ENCODE peak calls at places on chromosome 13, in five cellular contexts. R is lung, Y is OCI-LY7, I is left ventricle myocardium inferior, N is astrocyte. H is an unnamed sample.

GRCh38 chr13:66860868-66861447 is 369.2 kb downstream of the PCDH9 start:
- DNase-seq in R (no peak), I (no peak), Y (no peak), N (no peak), H (no peak)

GRCh38 chr13:28532226-28533048 is 37.5 kb upstream of the FLT1 start:
- DNase-seq in Y (no peak), R (no peak), N (no peak), I (peak; percentile 53), H (no peak)

GRCh38 chr13:79485451-79485850 is 4.5 kb downstream of the NDFIP2 start:
- DNase-seq in R (no peak), N (no peak), Y (no peak), I (no peak), H (no peak)

GRCh38 chr13:52454459-52454824 is 836 bp upstream of the CKAP2 start:
- DNase-seq in Y (peak; percentile 77), N (no peak), I (no peak), R (no peak), H (no peak)

GRCh38 chr13:113860579-113861432 is 3.1 kb downstream of the GAS6 start:
- DNase-seq in R (no peak), N (no peak), Y (no peak), I (no peak), H (no peak)

GRCh38 chr13:48412881-48413351 is at the start of gene LPAR6:
- DNase-seq in N (peak; percentile 75), Y (no peak), R (no peak), I (no peak), H (peak; percentile 42)

GRCh38 chr13:21879263-21879914 is 208.5 kb downstream of the FGF9 start:
- DNase-seq in N (no peak), I (no peak), Y (no peak), R (peak; percentile 10), H (no peak)

GRCh38 chr13:106418556-106418955 is 116.9 kb downstream of the EFNB2 start:
- DNase-seq in I (no peak), Y (no peak), R (no peak), N (peak; percentile 69), H (peak; percentile 25)

GRCh38 chr13:98198683-98199082 is 21.6 kb upstream of the RNF113B start:
- DNase-seq in R (no peak), N (no peak), Y (no peak), I (no peak), H (no peak)

GRCh38 chr13:90545070-90545840 is 802.2 kb upstream of the MIR17HG start:
- DNase-seq in R (no peak), Y (no peak), I (no peak), N (no peak), H (peak; percentile 1)

GRCh38 chr13:21075303-21076264 is 14.2 kb upstream of the LATS2 start:
- DNase-seq in Y (no peak), I (peak; percentile 53), R (no peak), N (no peak), H (no peak)

GRCh38 chr13:100209857-100210580 is 121.1 kb downstream of the PCCA start:
- DNase-seq in Y (no peak), I (no peak), R (no peak), N (peak; percentile 85), H (no peak)

GRCh38 chr13:51614350-51614786 is 30.1 kb downstream of the WDFY2 start:
- DNase-seq in R (no peak), N (no peak), Y (peak; percentile 76), I (no peak), H (no peak)

GRCh38 chr13:98875146-98875729 is 102.6 kb downstream of the DOCK9 start:
- DNase-seq in I (no peak), Y (no peak), R (no peak), N (no peak), H (no peak)

GRCh38 chr13:99013951-99014350 is 36.1 kb upstream of the DOCK9 start:
- DNase-seq in R (peak; percentile 4), Y (no peak), N (no peak), I (no peak), H (no peak)

GRCh38 chr13:99228737-99229691 is 28.4 kb downstream of the UBAC2 start:
- DNase-seq in R (no peak), N (peak; percentile 94), I (no peak), Y (peak; percentile 95), H (peak; percentile 46)

GRCh38 chr13:94658926-94659649 is 53.3 kb downstream of the SOX21 start:
- DNase-seq in I (no peak), Y (no peak), R (no peak), N (no peak), H (no peak)

GRCh38 chr13:44303681-44304432 is 69.8 kb upstream of the SERP2 start:
- DNase-seq in R (no peak), N (no peak), I (peak; percentile 78), Y (no peak), H (no peak)

GRCh38 chr13:100530645-100531044 is 57.9 kb downstream of the GGACT start:
- DNase-seq in N (no peak), R (no peak), I (no peak), Y (no peak), H (no peak)

GRCh38 chr13:109941951-109942350 is 155.6 kb upstream of the IRS2 start:
- DNase-seq in Y (no peak), I (no peak), R (no peak), N (no peak), H (no peak)

GRCh38 chr13:87128006-87128405 is 543.2 kb upstream of the SLITRK5 start:
- DNase-seq in R (no peak), N (peak; percentile 14), Y (no peak), I (no peak), H (no peak)

GRCh38 chr13:97448503-97449251 is 14.7 kb downstream of the RAP2A start:
- DNase-seq in N (no peak), I (no peak), Y (no peak), R (no peak), H (no peak)

GRCh38 chr13:95676100-95676774 is 702 bp upstream of the DNAJC3 start:
- DNase-seq in R (no peak), I (no peak), Y (peak; percentile 29), N (peak; percentile 47), H (no peak)

DNA sequence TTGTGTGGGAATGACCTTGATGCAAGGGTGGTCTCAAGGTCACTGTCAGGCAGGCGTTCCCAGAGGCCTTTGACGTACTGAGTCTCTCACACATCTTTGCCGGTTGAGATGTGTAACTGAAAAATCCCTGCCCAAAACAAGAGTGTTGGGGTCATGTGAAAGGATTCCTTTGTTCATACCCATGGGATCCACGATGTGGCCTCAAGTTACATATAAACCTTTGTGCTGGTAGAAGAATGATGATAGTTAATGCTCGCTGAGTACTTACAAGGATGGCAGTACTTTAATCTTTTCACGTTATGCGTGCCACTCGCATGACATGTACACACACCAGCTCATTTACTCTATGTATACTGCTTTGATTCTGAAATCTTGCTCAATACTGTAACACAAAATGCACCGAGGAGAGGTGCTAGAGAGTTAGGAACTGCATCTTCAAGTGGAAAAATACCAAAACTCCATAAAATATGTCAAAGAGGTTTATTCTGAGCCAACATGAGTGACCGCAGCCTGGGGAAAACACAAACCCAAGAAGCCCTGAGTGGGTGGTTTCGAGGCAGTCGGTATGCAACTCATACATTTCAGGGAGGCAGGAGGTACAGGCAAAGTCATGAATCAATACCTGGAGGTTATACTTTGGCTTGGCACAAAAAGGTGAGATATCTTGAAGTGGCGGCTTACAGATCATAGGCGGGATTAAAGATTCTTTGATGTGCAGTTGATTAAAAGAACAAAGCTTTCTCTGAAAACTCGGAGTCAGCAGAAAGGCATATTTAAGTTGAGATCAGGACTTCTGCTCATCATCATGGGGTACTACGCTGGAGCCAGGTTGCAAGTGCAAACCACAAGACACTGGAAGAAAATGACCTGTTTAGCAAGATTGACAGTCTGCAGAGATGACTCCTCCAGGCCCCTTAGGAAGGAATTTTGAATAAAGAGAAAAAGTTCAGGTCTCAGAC is 87.3 kb upstream of the ARHGEF7 start:
- DNase-seq in R (no peak), Y (no peak), I (no peak), N (no peak), H (no peak)
- H3K27ac ChIP-seq in R (no peak overlapping the region), Y (no peak overlapping the region), I (no peak overlapping the region), N (no peak overlapping the region), H (no peak overlapping the region)

GRCh38 chr13:45409993-45410392 is 8.2 kb downstream of the SLC25A30 start:
- DNase-seq in Y (no peak), I (no peak), N (no peak), R (no peak), H (no peak)

GRCh38 chr13:45412274-45413049 is 5.7 kb downstream of the SLC25A30 start:
- DNase-seq in I (no peak), N (no peak), Y (no peak), R (peak; percentile 22), H (no peak)

GRCh38 chr13:45411226-45411625 is 6.9 kb downstream of the SLC25A30 start:
- DNase-seq in I (no peak), R (no peak), Y (no peak), N (no peak), H (no peak)

GRCh38 chr13:45411631-45412030 is 6.5 kb downstream of the SLC25A30 start:
- DNase-seq in Y (no peak), R (no peak), I (no peak), N (no peak), H (no peak)

GRCh38 chr13:45410466-45410865 is 7.7 kb downstream of the SLC25A30 start:
- DNase-seq in N (no peak), Y (no peak), I (no peak), R (no peak), H (no peak)
- TF ChIP-seq CTCF in N (no peak), Y (no peak), I (no peak), R (no peak), H (no peak)

GRCh38 chr13:93248627-93249047 is 22.0 kb downstream of the GPC6 start:
- DNase-seq in Y (peak; percentile 2), R (no peak), I (no peak), N (peak; percentile 66), H (peak; percentile 63)

GRCh38 chr13:93244918-93245280 is 18.3 kb downstream of the GPC6 start:
- DNase-seq in N (peak; percentile 82), I (no peak), R (no peak), Y (no peak), H (no peak)

GRCh38 chr13:93243375-93244063 is 16.9 kb downstream of the GPC6 start:
- DNase-seq in Y (no peak), I (no peak), N (no peak), R (no peak), H (no peak)

GRCh38 chr13:93246069-93246468 is 19.5 kb downstream of the GPC6 start:
- DNase-seq in Y (no peak), I (no peak), N (no peak), R (no peak), H (no peak)

DNA sequence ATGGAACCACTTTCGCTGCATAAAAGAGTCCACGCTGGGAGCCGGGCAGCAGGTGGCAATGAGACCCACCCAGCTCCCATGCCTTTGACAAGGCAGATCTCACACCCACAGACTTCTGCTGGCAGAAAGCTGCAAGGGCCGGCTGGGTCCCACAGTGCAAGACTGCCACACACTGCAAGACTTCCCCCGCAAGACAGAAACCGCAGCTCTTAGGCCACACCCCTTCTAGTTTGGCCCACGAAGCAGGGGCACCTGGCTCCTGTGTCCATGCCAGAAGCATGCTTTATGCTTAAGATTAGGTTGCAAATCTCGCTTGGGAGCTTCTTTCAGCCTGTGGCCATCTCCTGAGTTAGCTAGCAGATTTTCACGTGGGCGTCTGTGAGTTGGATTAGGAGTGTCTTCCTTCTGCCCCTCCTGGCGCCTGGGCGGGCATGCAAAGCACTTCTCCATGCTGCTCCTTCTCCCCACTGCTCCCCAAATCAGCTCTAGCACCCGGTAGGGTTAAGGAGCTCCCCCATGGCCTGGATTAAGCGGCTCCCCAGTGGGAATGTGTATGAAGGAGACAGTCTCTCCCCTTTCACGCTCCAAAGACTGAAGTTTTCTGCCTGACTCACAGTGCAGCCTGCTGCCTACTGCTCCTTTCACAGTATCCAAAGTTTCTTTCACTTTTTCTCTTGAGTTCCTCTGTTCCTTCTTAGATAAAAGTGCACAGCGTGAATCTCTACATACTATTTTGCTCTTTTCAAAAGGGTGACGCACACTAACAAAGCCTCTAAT is 17.7 kb downstream of the GPC6 start:
- DNase-seq in N (peak; percentile 75), R (no peak), Y (no peak), I (no peak), H (peak; percentile 56)
- H3K4me3 ChIP-seq in N (peak overlapping the region; percentile 54), R (no peak overlapping the region), Y (no peak overlapping the region), I (peak overlapping the region; percentile 50), H (peak overlapping the region; percentile 21)

GRCh38 chr13:103006706-103007426 is 59.4 kb downstream of the SLC10A2 start:
- DNase-seq in I (no peak), R (no peak), Y (peak; percentile 66), N (no peak), H (no peak)
- H3K27ac ChIP-seq in I (peak overlapping the region; percentile 43), R (no peak overlapping the region), Y (peak overlapping the region; percentile 92), N (no peak overlapping the region), H (no peak overlapping the region)

H was measured in brain microvascular endothelial cell.